ENCODE peak calls at places on chromosomes 6 and 20, in six cellular contexts. V is PC-3, G is GM23248, R is SK-N-SH, J is HCT116, H is MM.1S. E is an unnamed sample.

GRCh38 chr20:2920473-2920872 is 47.2 kb downstream of the PTPRA start:
- DNase-seq in V (peak; percentile 56), G (no peak), R (no peak), J (no peak), H (no peak), E (no peak)

GRCh38 chr6:101163611-101164010 is 229.9 kb upstream of the GRIK2 start:
- DNase-seq in V (no peak), G (no peak), R (no peak), J (no peak), H (no peak), E (peak; percentile 19)

GRCh38 chr20:64219730-64220129 is 35.8 kb upstream of the PCMTD2 start:
- DNase-seq in V (no peak), G (no peak), R (no peak), J (no peak), H (no peak), E (no peak)

GRCh38 chr20:57346477-57346876 is 4.6 kb upstream of the RAE1 start:
- DNase-seq in V (peak; percentile 94), G (peak; percentile 92), R (peak; percentile 65), J (peak; percentile 55), H (peak; percentile 75), E (peak; percentile 86)

GRCh38 chr6:144094731-144095133 is 641 bp downstream of the SF3B5 start:
- DNase-seq in V (no peak), G (no peak), R (no peak), J (no peak), H (no peak), E (no peak)

GRCh38 chr6:53581161-53581560 is 36.3 kb upstream of the GCLC start:
- DNase-seq in V (peak; percentile 14), G (peak; percentile 91), R (no peak), J (no peak), H (no peak), E (no peak)

GRCh38 chr6:157681041-157681650 is 141.9 kb upstream of the SNX9 start:
- DNase-seq in V (no peak), G (no peak), R (no peak), J (no peak), H (no peak), E (no peak)

GRCh38 chr6:56594699-56595098 is 48.0 kb downstream of the DST start:
- DNase-seq in V (no peak), G (no peak), R (no peak), J (no peak), H (peak; percentile 69), E (no peak)

GRCh38 chr6:24520929-24521546 is 26.3 kb downstream of the ALDH5A1 start:
- DNase-seq in V (peak; percentile 67), G (peak; percentile 73), R (peak; percentile 63), J (peak; percentile 23), H (peak; percentile 45), E (peak; percentile 67)

GRCh38 chr6:136791296-136792065 is 796 bp downstream of the MAP3K5 start:
- DNase-seq in V (peak; percentile 50), G (peak; percentile 61), R (peak; percentile 44), J (no peak), H (peak; percentile 73), E (peak; percentile 53)

GRCh38 chr20:62049342-62050165 is 16.1 kb downstream of the TAF4 start:
- DNase-seq in V (no peak), G (no peak), R (no peak), J (no peak), H (no peak), E (no peak)

GRCh38 chr20:62048821-62049291 is 16.8 kb downstream of the TAF4 start:
- DNase-seq in V (no peak), G (no peak), R (no peak), J (no peak), H (no peak), E (no peak)

GRCh38 chr20:62051166-62051900 is 14.3 kb downstream of the TAF4 start:
- DNase-seq in V (no peak), G (no peak), R (no peak), J (no peak), H (no peak), E (no peak)

GRCh38 chr20:62051901-62052255 is 13.8 kb downstream of the TAF4 start:
- DNase-seq in V (no peak), G (no peak), R (no peak), J (no peak), H (no peak), E (no peak)

DNA sequence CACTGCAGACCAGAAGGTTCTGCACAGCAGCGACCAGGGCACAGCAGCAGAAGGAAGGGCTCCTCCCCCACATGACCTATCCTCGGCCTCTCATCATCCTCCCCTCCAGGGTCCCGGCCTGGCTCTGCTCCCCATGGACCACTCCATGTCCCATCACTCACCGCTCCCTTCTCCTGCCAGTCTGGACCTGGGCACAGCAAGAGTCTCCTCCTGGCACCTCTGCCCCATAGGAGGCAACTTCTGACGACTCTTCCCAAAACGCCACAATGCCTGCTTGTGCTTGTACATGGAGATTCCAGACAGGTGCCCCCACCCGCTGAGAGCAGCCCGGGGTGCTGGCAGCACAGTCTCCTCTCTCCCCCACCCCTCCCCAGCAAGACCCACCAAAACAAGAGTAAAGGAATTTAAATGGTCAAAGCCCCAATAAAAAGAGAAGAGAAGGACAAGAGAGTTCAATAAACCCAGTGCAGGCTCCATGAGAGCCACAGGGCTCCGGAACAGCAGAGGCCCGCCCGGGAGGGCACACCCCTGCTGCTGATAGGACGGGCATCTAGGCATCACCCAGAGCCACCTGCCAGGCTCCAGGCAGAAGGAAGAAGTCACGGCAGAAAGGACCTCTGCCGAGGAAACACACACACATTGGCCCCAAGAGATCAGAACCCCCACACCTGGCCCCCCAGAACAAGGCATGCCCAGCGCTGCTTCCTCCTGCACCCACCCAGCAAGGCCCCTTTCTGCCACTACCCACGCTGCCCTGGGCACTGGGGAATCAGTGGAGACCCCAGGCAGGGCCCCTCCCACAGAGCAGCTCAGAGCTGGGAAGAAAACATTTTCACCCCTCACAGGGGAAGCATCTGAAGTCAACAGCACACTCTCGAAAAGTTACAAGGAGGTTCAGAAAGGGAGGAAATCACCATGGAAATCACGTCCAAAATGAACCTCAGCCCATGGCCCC is 15.2 kb downstream of the TAF4 start:
- DNase-seq in V (no peak), G (no peak), R (no peak), J (no peak), H (no peak), E (no peak)
- H3K9ac ChIP-seq in V (no peak overlapping the region), G (no peak overlapping the region), R (no peak overlapping the region), J (no peak overlapping the region), H (no peak overlapping the region), E (no peak overlapping the region)

DNA sequence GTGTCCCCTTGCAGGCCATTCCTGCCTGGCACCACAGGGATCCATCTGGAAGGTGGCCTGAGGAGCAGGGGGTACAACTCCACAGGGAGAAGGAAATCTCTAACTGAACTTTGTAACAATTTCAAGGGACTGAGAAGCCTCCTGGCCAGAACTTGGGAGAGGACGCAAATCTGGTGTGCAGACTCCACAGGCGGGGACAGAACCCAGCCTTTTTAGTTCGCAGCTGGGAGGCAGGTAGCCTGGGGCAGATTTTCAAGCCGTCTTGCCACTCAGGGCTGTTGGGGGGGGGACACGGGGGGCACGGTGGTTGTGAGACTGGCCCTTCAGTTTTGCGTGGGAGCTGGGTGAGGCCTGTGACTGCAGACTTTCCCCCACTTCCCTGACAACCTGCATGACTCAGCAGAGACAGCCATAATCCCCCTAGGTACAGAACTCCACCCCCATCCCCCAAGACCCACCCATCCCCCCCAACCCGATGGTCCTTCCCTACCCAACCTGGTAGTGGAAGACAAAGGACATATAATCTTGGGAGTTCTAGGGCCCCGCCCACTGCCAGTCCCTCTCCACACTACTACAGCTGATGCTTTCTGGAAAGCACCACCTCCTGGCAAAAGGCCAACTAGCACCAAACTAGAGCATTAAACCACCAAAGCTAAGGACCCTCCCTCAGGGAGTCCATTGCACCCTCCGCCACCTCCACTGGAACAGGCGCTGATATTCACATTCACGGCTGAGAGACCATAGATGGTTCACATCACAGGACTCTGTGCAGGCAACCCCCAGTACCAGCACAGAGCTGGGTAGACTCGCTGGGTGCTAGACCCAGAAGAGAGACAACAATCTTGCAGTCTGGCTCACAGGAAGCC is 3.0 kb upstream of the HUS1B start:
- DNase-seq in V (no peak), G (no peak), R (no peak), J (no peak), H (no peak), E (peak; percentile 43)
- TF ChIP-seq EZH2phosphoT487 in V (no peak), G (no peak), R (no peak), J (no peak), H (no peak), E (no peak)

DNA sequence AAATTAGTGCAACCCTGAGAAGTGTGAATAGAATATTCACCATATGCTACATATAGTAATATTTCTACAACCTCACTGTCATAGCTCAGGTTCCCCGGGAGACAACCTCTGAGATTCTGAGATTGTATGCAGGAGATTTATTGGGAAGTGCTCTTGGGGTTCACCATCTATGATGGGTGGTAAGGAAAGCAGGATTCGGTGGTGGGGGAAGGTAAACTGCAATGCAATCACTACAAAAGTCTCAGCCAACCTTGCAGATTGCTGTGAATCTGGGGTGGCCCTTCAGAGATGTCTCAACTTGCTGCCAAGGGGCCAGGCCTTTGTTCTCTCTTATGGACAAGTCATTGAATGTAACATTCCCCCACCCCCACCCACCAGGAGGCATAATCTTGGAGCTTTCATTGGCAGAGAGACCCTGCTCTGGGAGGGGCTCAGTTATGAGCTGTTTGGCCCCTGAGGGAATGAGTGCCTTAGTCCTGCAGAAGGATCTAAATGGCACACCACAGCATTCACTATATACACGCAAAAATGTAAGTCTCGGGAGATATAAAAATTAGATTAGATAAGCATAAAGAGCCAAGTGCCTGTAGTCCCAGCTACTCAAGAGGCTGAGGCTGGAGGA is 34.0 kb upstream of the SEC63 start:
- DNase-seq in V (no peak), G (no peak), R (no peak), J (no peak), H (no peak), E (no peak)
- H3K4me3 ChIP-seq in V (no peak overlapping the region), G (no peak overlapping the region), R (no peak overlapping the region), J (no peak overlapping the region), H (no peak overlapping the region), E (no peak overlapping the region)

DNA sequence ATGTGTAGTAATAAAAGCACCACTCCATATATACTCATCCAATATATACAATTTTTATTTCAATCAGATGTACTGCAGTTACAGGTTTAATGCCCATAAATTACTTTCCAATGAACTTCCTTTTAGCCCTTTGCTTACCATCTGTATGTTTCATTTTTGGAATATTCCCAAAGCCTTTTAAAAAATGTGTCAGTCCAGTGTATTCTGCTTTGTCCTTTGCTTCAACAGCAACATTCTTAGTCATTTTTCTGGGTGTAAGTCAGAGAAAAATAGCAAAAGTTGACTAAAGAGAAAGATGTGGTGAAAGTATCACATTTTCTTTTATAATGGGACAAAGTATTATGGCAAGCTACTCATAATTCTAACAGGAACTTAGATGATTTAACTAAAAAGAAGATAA is 15.2 kb downstream of the DSE start:
- DNase-seq in V (no peak), G (peak; percentile 69), R (no peak), J (no peak), H (no peak), E (no peak)
- H3K9ac ChIP-seq in V (peak overlapping the region; percentile 13), G (peak overlapping the region; percentile 50), R (peak overlapping the region; percentile 22), J (peak overlapping the region; percentile 34), H (no peak overlapping the region), E (no peak overlapping the region)

GRCh38 chr6:146901940-146902816 is 302.0 kb upstream of the STXBP5 start:
- DNase-seq in V (peak; percentile 62), G (peak; percentile 55), R (no peak), J (no peak), H (no peak), E (no peak)

GRCh38 chr6:146908786-146909185 is 295.4 kb upstream of the STXBP5 start:
- DNase-seq in V (no peak), G (no peak), R (no peak), J (no peak), H (no peak), E (no peak)

GRCh38 chr6:146902846-146903245 is 301.4 kb upstream of the STXBP5 start:
- DNase-seq in V (no peak), G (peak; percentile 14), R (no peak), J (no peak), H (no peak), E (no peak)

GRCh38 chr6:146904596-146904995 is 299.6 kb upstream of the STXBP5 start:
- DNase-seq in V (no peak), G (peak; percentile 9), R (no peak), J (no peak), H (no peak), E (no peak)

GRCh38 chr6:146905313-146905712 is 298.9 kb upstream of the STXBP5 start:
- DNase-seq in V (peak; percentile 96), G (peak; percentile 85), R (peak; percentile 15), J (peak; percentile 18), H (no peak), E (no peak)
- TF ChIP-seq EZH2phosphoT487 in V (no peak), G (no peak), R (no peak), J (no peak), H (no peak), E (no peak)

E was measured in neural progenitor cell.